ENCODE peak calls at places on chromosomes 3 and 15, in five cellular contexts. P, U, S, M and B are unnamed samples.

GRCh38 chr15:85289677-85290365 is 90.6 kb upstream of the AKAP13 start:
- DNase-seq in M (no peak), S (peak), U (peak), P (peak), B (peak)

GRCh38 chr15:70149667-70150404 is 52.1 kb upstream of the TLE3 start:
- DNase-seq in S (peak), P (peak), U (no peak), M (no peak), B (no peak)

GRCh38 chr3:72229952-72230351 is 445.0 kb upstream of the PROK2 start:
- DNase-seq in M (no peak), S (no peak), U (no peak), P (no peak), B (no peak)

GRCh38 chr15:40333922-40334492 is 6.7 kb downstream of the CCDC9B start:
- DNase-seq in U (peak), M (no peak), S (peak), P (peak), B (peak)

GRCh38 chr3:191238321-191238817 is 39.3 kb downstream of the OSTN start:
- DNase-seq in M (peak), U (no peak), P (peak), S (peak), B (peak)

GRCh38 chr3:94811836-94812235 is 749.0 kb downstream of the NSUN3 start:
- DNase-seq in U (no peak), P (no peak), M (no peak), S (no peak), B (no peak)

GRCh38 chr15:50542051-50542450 is 4.4 kb downstream of the USP50 start:
- DNase-seq in S (peak), P (no peak), U (no peak), M (peak), B (peak)

GRCh38 chr15:93331545-93332117 is 242.6 kb upstream of the RGMA start:
- DNase-seq in M (no peak), P (no peak), S (no peak), U (no peak), B (no peak)

GRCh38 chr15:35427091-35427490 is 118.9 kb downstream of the DPH6 start:
- DNase-seq in S (peak), M (peak), P (peak), U (no peak), B (no peak)

GRCh38 chr3:69406156-69406555 is 20.3 kb upstream of the FRMD4B start:
- DNase-seq in M (no peak), U (no peak), S (no peak), P (no peak), B (no peak)

GRCh38 chr3:161409069-161409468 is 37.8 kb upstream of the SPTSSB start:
- DNase-seq in M (peak), P (peak), U (no peak), S (peak), B (no peak)

GRCh38 chr3:115834068-115834467 is 210.8 kb downstream of the GAP43 start:
- DNase-seq in M (peak), P (peak), U (no peak), S (peak), B (no peak)

GRCh38 chr3:177810162-177810623 is 612.9 kb upstream of the TBL1XR1 start:
- DNase-seq in U (no peak), M (peak), S (peak), P (peak), B (no peak)

GRCh38 chr15:66042624-66043023 is 173.3 kb downstream of the RAB11A start:
- DNase-seq in U (no peak), P (peak), S (no peak), M (no peak), B (no peak)

GRCh38 chr15:36347272-36347864 is 232.1 kb upstream of the CDIN1 start:
- DNase-seq in M (no peak), P (peak), S (peak), U (no peak), B (no peak)

GRCh38 chr15:96285306-96285705 is 45.2 kb upstream of the NR2F2 start:
- DNase-seq in S (peak), P (no peak), M (peak), U (peak), B (peak)

GRCh38 chr3:133294253-133294652 is 105.6 kb upstream of the BFSP2 start:
- DNase-seq in U (no peak), S (peak), M (no peak), P (peak), B (no peak)

GRCh38 chr3:68059628-68060027 is 405.2 kb upstream of the SUCLG2 start:
- DNase-seq in M (no peak), S (no peak), U (no peak), P (no peak), B (no peak)

GRCh38 chr3:98731720-98732238 is 31.4 kb upstream of the ST3GAL6 start:
- DNase-seq in P (peak), U (no peak), S (no peak), M (no peak), B (no peak)

GRCh38 chr3:71658131-71658530 is 67.1 kb downstream of the EIF4E3 start:
- DNase-seq in M (no peak), U (peak), P (peak), S (peak), B (peak)

GRCh38 chr3:151278223-151278622 is at the start of gene P2RY14:
- DNase-seq in U (no peak), P (no peak), S (no peak), M (no peak), B (no peak)

GRCh38 chr3:133835418-133835743 is 29.8 kb downstream of the SRPRB start:
- DNase-seq in P (no peak), M (no peak), S (no peak), U (no peak), B (peak)

GRCh38 chr3:56851966-56852884 is 50.5 kb upstream of the ARHGEF3 start:
- DNase-seq in U (no peak), P (peak), M (no peak), S (peak), B (no peak)

GRCh38 chr3:143974877-143975238 is 3.2 kb downstream of the DIPK2A start:
- DNase-seq in U (no peak), S (peak), M (peak), P (peak), B (no peak)

GRCh38 chr3:72338942-72339749 is 509.1 kb downstream of the SHQ1 start:
- DNase-seq in P (peak), S (peak), M (peak), U (peak), B (peak)

GRCh38 chr3:123085293-123085949 is 18.6 kb downstream of the PDIA5 start:
- DNase-seq in M (no peak), P (no peak), S (no peak), U (no peak), B (no peak)

GRCh38 chr3:87227104-87227834 is at the start of gene CHMP2B:
- DNase-seq in P (peak), S (peak), M (peak), U (peak), B (peak)

GRCh38 chr15:65110676-65111292 is 4.2 kb downstream of the UBAP1L start:
- DNase-seq in P (peak), M (peak), U (no peak), S (peak), B (no peak)

GRCh38 chr3:58586776-58587192 is 9.6 kb upstream of the FAM107A start:
- DNase-seq in S (no peak), M (no peak), U (no peak), P (no peak), B (no peak)

GRCh38 chr3:43105224-43105596 is 669 bp downstream of the POMGNT2 start:
- DNase-seq in S (peak), M (no peak), U (no peak), P (no peak), B (no peak)

GRCh38 chr3:124034016-124034808 is 42.3 kb upstream of the ROPN1 start:
- DNase-seq in M (peak), S (peak), P (peak), U (no peak), B (peak)

GRCh38 chr3:153087595-153088566 is 74.1 kb upstream of the RAP2B start:
- DNase-seq in M (peak), S (peak), P (no peak), U (no peak), B (peak)

GRCh38 chr3:13159890-13160289 is 86.7 kb upstream of the IQSEC1 start:
- DNase-seq in S (peak), M (no peak), P (peak), U (no peak), B (peak)

GRCh38 chr15:64096486-64097431 is 977 bp downstream of the SNX1 start:
- DNase-seq in S (peak), P (peak), M (no peak), U (no peak), B (peak)

GRCh38 chr3:126197854-126198584 is 17.6 kb upstream of the ALDH1L1 start:
- DNase-seq in M (peak), P (peak), U (peak), S (peak), B (peak)

GRCh38 chr3:38029400-38030125 is at the start of gene PLCD1:
- DNase-seq in M (peak), P (no peak), U (peak), S (peak), B (peak)

GRCh38 chr15:60970246-60971170 is 258.6 kb downstream of the RORA start:
- DNase-seq in M (no peak), P (peak), S (no peak), U (no peak), B (no peak)

GRCh38 chr15:37585966-37586656 is 348.3 kb upstream of the TMCO5A start:
- DNase-seq in P (peak), U (no peak), S (peak), M (peak), B (peak)

GRCh38 chr3:73868688-73869315 is 244.1 kb upstream of the PDZRN3 start:
- DNase-seq in M (peak), S (peak), P (peak), U (no peak), B (peak)

GRCh38 chr15:75989045-75989444 is 23.2 kb downstream of the NRG4 start:
- DNase-seq in U (no peak), M (peak), S (peak), P (no peak), B (no peak)

DNA sequence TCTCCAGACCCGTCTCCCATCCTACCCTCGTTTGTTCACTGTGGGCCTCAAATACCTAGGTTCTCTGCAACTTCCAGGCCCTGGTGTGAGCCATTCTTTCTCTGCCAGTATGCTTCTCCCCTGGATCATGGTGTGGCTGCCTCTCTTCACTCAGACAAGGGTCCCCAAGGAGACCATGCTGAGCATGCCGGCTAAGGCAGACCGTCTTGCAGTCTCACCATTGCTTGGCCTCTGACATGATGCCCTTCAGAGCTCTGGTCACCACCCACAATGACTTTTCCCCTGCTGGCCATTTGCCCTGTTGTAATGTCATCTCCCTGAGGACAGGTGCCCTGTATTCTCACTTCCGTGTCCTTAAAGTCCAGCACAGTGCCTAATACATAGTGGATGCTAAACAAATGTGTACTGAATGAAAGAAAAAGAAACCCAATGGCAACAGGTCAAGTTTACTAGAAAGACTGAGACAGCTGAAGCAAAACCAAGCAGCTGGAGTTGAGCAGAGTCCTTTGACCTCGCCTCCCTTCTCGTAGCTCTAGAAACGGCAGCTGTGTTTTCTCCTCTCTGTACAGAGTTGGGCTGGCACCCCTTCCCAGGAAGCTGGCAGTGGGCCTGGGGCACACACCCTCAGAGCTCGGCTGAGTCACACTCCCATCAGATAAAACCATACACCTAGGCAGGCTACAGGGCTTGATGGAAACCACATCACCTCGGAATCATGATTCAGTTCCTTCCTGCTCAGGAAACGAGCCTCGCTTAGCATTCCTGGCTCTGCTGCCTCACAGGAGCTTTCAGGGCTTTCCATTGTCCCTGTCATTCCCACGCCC is 8.6 kb downstream of the TLR9 start:
- DNase-seq in S (peak), P (peak), M (peak), U (peak), B (peak)
- H3K4me3 ChIP-seq in S (no peak), P (no peak), M (no peak), U (no peak), B (no peak)

GRCh38 chr3:23644099-23644498 is 161.7 kb upstream of the UBE2E1 start:
- DNase-seq in M (no peak), S (no peak), P (no peak), U (no peak), B (no peak)
- H3K4me3 ChIP-seq in M (no peak), S (no peak), P (no peak), U (no peak), B (no peak)

GRCh38 chr3:114216186-114216970 is 21.0 kb downstream of the ZNF80 start:
- DNase-seq in U (no peak), P (no peak), S (no peak), M (peak), B (no peak)
- H3K4me3 ChIP-seq in U (no peak), P (no peak), S (no peak), M (no peak), B (peak)

DNA sequence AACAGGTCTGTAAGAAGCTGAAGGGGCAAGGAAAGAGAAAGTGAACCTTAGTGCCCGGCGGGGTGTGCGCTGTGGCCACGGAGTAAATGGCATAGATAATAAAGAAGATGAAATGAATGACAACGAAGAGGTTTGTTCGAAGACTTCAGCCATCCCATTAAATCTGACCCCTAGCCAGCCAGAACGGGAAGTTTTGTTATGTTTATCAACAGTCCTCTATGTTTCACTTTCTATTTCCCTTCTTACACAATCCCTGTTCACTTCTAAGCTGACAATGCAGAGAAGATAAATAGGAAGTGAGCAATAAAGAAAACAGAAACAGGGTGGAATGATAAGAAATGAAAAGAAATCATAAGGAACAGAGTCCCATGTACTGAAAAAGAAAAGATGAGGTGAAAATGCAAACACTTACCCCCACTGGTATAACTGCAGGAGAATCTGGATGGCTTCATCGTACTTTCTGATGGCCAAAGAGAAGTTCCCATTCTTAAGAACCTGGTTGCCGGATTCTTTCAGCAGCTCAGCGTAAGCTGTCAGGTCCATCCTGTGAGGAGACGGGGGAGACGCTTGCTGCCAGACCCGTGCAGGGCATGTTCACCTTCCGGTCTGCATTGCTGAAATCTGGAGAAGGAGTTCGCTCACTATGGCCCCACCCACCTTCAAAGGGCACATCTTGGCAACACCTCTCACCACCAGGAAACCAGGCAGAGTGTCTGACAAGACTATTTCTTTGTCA is 36.8 kb downstream of the TRANK1 start:
- DNase-seq in U (no peak), S (peak), M (peak), P (peak), B (peak)
- H3K4me3 ChIP-seq in U (peak), S (peak), M (peak), P (peak), B (peak)

GRCh38 chr3:18767756-18768303 is 342.7 kb upstream of the SATB1 start:
- DNase-seq in P (no peak), S (no peak), U (no peak), M (no peak), B (no peak)
- H3K4me3 ChIP-seq in P (no peak), S (no peak), U (no peak), M (no peak), B (no peak)

GRCh38 chr3:62562017-62562416 is 188.7 kb upstream of the FEZF2 start:
- DNase-seq in P (peak), M (peak), U (no peak), S (peak), B (peak)

GRCh38 chr3:62567097-62568021 is 194.0 kb upstream of the FEZF2 start:
- DNase-seq in S (peak), P (peak), M (peak), U (peak), B (peak)

GRCh38 chr3:62569609-62570008 is 196.3 kb upstream of the FEZF2 start:
- DNase-seq in M (no peak), P (no peak), S (no peak), U (no peak), B (no peak)

GRCh38 chr3:62562596-62562995 is 189.2 kb upstream of the FEZF2 start:
- DNase-seq in U (no peak), S (no peak), M (peak), P (no peak), B (no peak)

DNA sequence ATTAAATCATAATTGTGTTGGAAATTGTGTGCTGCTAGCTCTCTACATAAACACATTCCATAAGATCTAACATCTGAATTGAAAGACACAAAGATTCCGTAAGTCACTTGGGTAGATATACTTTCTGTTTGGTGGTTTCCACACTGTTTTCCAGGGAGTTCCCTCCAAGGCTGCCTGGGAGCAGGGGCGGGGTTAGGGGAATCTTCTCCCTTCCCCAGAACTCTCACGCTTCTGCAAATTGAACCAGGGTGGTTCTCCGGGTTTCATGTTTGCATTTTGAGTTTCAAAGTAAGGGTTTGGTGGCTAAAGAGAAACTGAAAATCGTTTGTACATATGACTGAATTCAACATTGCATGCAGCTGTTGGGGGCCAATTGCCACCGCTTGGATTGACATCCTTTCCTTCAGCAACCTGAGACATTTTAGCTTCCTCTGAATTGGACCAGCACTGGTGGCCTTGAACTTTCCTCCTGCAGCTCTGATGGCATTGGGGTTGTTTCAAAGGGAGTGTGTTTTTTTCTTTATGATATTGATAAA is 192.7 kb upstream of the FEZF2 start:
- DNase-seq in P (no peak), M (no peak), U (no peak), S (no peak), B (no peak)
- H3K4me3 ChIP-seq in P (no peak), M (no peak), U (no peak), S (no peak), B (no peak)

GRCh38 chr3:155083313-155083905 is 3.3 kb downstream of the MME start:
- DNase-seq in U (no peak), M (no peak), P (no peak), S (no peak), B (no peak)
- H3K4me3 ChIP-seq in U (no peak), M (peak), P (no peak), S (peak), B (no peak)